ENCODE peak calls at places on chromosomes 6 and 20, in five cellular contexts. E, Y, A, J and Q are unnamed samples.

GRCh38 chr20:44187054-44187762 is at the start of gene JPH2:
- DNase-seq in A (peak; percentile 92), Y (peak; percentile 59), E (no peak), J (no peak), Q (no peak)

GRCh38 chr6:124830506-124830905 is 131.7 kb upstream of the RNF217 start:
- DNase-seq in A (no peak), E (no peak), J (no peak), Y (no peak), Q (no peak)

GRCh38 chr6:23511797-23512196 is 614.2 kb upstream of the NRSN1 start:
- DNase-seq in Y (peak; percentile 10), A (no peak), J (no peak), E (no peak), Q (no peak)

GRCh38 chr20:25285856-25286798 is 38.2 kb downstream of the PYGB start:
- DNase-seq in J (no peak), A (no peak), E (no peak), Y (no peak), Q (no peak)

GRCh38 chr6:112204350-112204706 is 50.0 kb downstream of the LAMA4 start:
- DNase-seq in Y (no peak), E (no peak), A (no peak), J (no peak), Q (no peak)

GRCh38 chr20:8427419-8428065 is 295.5 kb downstream of the PLCB1 start:
- DNase-seq in A (no peak), J (no peak), Y (no peak), E (no peak), Q (no peak)

GRCh38 chr6:52186075-52186474 is at the start of gene IL17A:
- DNase-seq in J (no peak), Y (no peak), E (no peak), A (no peak), Q (no peak)

GRCh38 chr20:35339007-35339406 is 46.8 kb upstream of the FAM83C start:
- DNase-seq in J (no peak), Y (no peak), A (peak; percentile 97), E (no peak), Q (no peak)

GRCh38 chr20:46914789-46915359 is 20.2 kb downstream of the EYA2 start:
- DNase-seq in A (peak; percentile 52), E (no peak), J (no peak), Y (no peak), Q (no peak)

GRCh38 chr6:134217516-134218140 is 100.3 kb downstream of the SGK1 start:
- DNase-seq in A (peak; percentile 56), Y (no peak), E (no peak), J (no peak), Q (no peak)

GRCh38 chr20:35918021-35918420 is 36.3 kb downstream of the SCAND1 start:
- DNase-seq in J (no peak), Y (no peak), A (no peak), E (no peak), Q (no peak)

GRCh38 chr6:144447487-144447886 is 162.4 kb downstream of the UTRN start:
- DNase-seq in A (peak; percentile 34), Y (no peak), E (no peak), J (no peak), Q (no peak)

GRCh38 chr6:2949121-2949520 is 22.2 kb downstream of the SERPINB6 start:
- DNase-seq in Y (no peak), E (no peak), J (no peak), A (no peak), Q (no peak)

GRCh38 chr6:24854077-24854670 is 55.5 kb upstream of the ARMH2 start:
- DNase-seq in E (no peak), J (no peak), A (no peak), Y (no peak), Q (no peak)

GRCh38 chr6:167558213-167558869 is 233.5 kb downstream of the TTLL2 start:
- DNase-seq in J (no peak), E (no peak), A (no peak), Y (no peak), Q (no peak)